ENCODE peak calls at places on chromosomes 6 and 20, in four cellular contexts. M is HepG2, L is H1, B is GM12878. V is an unnamed sample.
A peak's percentile ranks its signal among the peaks of the same experiment; 100 is the strongest.

GRCh38 chr6:134176283-134176975 is 124.0 kb upstream of the SLC2A12 start:
- DNase-seq in B (no peak), L (no peak), M (no peak), V (no peak)

GRCh38 chr20:62143976-62144825 is 632 bp downstream of the SS18L1 start:
- DNase-seq in B (no peak), M (peak; percentile 42), L (no peak), V (peak; percentile 48)

GRCh38 chr20:32140603-32141002 is 31.1 kb downstream of the TM9SF4 start:
- DNase-seq in M (no peak), B (no peak), L (no peak), V (no peak)

GRCh38 chr6:159875194-159875593 is 15.6 kb upstream of the MAS1 start:
- DNase-seq in B (peak; percentile 24), M (peak; percentile 75), L (no peak), V (no peak)

GRCh38 chr6:162541019-162541601 is 186.5 kb downstream of the PRKN start:
- DNase-seq in B (no peak), M (no peak), L (no peak), V (no peak)

GRCh38 chr20:24473435-24473834 is 4.0 kb downstream of the SYNDIG1 start:
- DNase-seq in M (no peak), B (no peak), L (no peak), V (no peak)

GRCh38 chr6:32517654-32518445 is 12.2 kb downstream of the HLA-DRB5 start:
- DNase-seq in B (no peak), M (no peak), L (no peak), V (no peak)

GRCh38 chr6:70531133-70531532 is 35.6 kb upstream of the SDHAF4 start:
- DNase-seq in L (no peak), B (peak; percentile 4), M (no peak), V (no peak)

GRCh38 chr20:41118632-41119031 is 18.7 kb upstream of the PLCG1 start:
- DNase-seq in B (no peak), M (no peak), L (no peak), V (no peak)

GRCh38 chr20:10861086-10861485 is 187.3 kb upstream of the JAG1 start:
- DNase-seq in B (no peak), M (no peak), L (no peak), V (no peak)

DNA sequence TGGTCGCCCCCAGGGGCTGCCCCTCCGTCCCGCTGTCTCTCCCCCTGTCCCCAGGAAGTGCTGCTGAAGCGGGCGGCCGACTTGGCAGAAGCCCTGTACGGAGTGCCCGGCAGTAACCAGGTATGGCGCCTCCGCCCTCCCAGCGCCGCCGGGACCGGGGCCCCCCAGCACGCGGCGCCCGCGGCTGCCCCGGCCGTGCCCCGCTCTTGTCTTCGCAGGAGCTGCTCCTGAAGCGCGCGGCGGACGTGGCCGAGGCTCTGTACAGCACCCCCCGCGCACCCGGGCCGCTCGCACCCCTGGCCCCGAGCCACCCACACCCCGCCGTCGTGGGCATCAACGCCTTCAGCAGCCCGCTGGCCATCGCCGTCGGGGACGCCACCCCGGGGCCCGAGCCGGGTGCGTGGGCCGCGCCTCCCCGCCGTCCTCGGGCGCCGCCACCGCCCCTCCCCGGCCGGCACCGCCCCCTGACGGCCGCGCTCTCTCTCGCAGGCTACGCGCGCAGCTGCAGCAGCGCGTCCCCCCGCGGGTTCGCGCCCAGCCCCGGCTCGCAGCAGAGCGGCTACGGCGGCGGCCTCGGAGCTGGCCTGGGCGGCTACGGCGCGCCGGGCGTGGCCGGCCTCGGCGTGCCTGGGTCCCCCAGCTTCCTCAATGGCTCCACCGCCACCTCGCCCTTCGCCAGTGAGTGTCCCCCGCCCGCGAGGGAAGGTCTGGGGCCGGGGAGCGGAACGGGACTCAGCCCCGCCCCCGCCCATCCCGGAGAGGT is 48.4 kb downstream of the CPXM1 start:
- DNase-seq in B (no peak), L (no peak), M (no peak), V (peak; percentile 58)
- H3K27ac ChIP-seq in B (no peak overlapping the region), L (no peak overlapping the region), M (no peak overlapping the region), V (no peak overlapping the region)

DNA sequence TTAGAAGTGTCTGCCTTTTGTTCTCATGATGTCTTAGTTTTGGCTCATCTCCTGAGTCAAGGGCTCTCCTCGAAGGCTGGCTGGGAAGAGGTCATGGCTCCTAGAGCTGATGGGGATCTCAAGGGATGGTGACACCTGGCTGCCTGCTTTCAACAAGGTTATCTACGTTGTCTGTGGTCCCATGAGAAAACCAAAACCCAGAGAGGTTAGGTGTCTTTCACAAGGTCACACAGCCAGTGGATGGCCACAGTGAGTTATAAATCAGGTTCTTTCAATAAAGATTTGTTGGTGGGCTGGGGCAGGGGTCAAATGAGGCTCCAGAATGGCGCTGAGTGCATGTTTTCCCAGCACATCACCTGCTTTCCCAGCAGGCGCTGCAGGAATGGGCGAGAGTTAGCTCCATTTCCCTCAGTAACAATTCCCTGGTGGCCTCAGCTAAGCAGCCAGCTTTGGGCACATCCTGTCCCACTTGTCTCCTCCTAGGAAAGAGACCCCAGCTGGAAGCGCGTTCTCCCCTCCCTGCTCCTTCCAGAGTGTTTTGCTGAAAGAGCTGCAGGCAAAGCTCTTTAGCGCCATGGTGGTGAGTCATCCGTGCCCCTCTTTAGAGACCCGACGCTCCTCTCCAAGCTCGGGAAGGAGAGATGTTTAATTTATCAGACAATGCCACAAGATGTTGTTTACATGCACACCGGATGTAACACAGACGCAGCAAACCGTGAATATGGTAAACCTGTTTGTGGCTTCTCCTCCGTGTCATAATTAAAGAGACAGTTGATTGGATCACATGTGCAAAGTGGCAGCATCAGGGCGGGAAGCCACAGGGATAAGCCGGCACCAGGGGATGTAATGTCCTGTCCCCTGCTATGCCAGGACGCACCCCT is 109.7 kb downstream of the LRFN2 start:
- DNase-seq in M (no peak), L (peak; percentile 25), B (no peak), V (no peak)
- TF ChIP-seq SP1 in M (no peak), L (no peak), B (no peak), V (no peak)

DNA sequence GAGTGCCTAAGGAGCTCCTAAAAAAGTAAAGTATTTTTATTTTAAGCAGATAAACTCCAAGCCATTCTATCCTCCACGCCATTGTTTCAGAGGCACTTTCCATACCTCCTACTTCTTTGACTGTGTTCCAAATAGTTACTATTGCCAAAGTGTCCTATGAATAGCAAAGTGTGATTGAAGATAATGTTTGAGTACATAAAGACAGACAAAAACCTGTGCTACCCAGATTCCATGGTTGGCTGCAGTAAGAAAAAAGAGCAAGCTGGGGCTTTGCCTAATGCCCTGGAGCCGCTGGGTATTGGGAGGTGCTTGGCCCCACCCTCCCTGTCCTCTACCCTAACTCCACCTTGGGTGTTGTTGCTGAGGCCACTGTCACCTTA is 5.2 kb upstream of the MBOAT1 start:
- DNase-seq in L (no peak), M (no peak), B (no peak), V (no peak)
- TF ChIP-seq CREB1 in L (no peak), M (no peak), B (no peak), V (no peak)

DNA sequence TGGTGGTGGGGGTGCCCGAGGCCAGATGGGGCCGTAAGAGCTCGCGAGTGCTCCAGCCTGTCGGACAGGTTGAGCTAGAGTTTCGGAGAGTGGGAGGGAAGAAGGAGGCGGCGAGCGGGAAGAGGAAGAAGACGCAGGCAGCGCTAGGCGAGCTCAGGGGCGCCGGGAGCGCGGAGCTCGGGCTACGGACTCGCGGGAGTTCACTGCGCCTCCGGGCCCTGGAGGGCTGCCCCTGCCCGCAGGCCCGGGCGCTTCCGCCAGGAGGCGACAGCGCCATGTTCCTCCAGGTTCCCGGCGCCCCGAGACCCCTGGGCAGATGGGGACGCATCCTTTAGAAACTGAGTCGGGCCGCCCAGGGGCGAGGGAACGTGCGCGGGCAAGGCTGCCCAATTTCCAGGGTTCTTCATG is 984 bp downstream of the TFAP2C start:
- DNase-seq in M (no peak), B (no peak), L (peak; percentile 54), V (peak; percentile 39)
- H3K27ac ChIP-seq in M (no peak overlapping the region), B (no peak overlapping the region), L (no peak overlapping the region), V (no peak overlapping the region)

DNA sequence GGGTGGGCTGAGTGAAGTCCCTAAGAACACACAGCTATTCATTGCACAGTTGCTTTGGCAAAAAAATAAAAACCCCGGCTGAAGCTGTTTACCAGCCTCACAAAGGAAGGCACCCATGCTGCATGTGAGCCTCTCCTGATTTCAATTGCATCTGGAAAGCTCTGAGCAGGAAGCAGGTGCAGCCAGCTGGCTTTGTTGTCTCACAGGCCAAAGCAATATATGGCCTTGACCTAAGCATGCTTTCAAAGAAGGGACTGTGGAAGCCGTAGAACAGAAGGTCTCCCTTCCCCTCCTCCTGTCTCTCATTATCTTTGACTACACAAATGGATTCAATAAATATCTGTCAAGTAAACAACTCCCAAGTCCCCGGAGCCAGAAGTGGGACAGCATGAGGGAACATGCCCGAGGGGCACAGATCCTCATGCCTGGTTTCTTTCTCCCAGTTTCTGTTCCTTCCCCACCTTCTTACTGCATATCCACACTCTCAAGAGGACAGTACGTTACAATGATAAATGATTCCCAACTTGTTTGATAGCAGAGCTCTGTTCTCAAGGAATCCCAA is 57.2 kb upstream of the PCSK2 start:
- DNase-seq in L (no peak), B (no peak), M (peak; percentile 25), V (no peak)
- TF ChIP-seq SP1 in L (no peak), B (no peak), M (no peak), V (no peak)

DNA sequence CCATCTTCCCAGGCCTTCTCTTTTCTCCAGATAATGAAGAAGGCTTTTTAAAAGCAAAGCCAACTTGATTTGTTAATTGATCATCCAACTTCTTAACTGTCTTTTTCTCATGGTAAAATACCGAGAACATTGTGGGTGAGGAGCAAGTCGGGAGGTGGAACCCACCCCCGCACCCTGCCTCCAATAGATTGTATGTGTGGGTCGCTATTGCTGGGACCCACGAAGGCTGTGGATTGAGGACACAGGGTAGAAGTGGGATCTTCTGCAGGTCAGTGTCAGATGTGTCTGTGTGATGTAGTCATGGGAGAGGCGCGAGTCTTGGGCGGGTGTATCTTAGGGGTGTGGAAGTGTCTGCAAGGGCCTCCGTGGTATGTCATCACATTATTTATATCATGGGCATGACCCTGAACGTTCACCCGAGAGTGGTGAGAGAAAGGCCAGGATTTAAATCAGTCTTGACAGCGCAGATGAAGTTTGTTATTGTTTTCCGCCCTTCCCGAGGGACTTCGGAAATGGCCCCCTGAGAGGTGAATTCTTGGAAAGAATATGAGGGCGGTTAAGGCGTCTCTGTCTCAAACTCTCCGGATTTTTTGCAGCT is 505 bp upstream of the PAQR8 start:
- DNase-seq in L (no peak), B (no peak), M (no peak), V (peak; percentile 29)
- TF ChIP-seq CREB1 in L (no peak), B (no peak), M (peak; percentile 21), V (no peak)

GRCh38 chr6:112243861-112244415 is 10.4 kb downstream of the LAMA4 start:
- DNase-seq in B (no peak), L (no peak), M (no peak), V (no peak)

GRCh38 chr6:112245511-112246203 is 8.7 kb downstream of the LAMA4 start:
- DNase-seq in M (no peak), B (no peak), L (no peak), V (no peak)

GRCh38 chr6:112237644-112238043 is 16.7 kb downstream of the LAMA4 start:
- DNase-seq in M (no peak), B (no peak), L (no peak), V (no peak)

GRCh38 chr6:112244428-112244827 is 9.9 kb downstream of the LAMA4 start:
- DNase-seq in M (no peak), L (no peak), B (no peak), V (no peak)

DNA sequence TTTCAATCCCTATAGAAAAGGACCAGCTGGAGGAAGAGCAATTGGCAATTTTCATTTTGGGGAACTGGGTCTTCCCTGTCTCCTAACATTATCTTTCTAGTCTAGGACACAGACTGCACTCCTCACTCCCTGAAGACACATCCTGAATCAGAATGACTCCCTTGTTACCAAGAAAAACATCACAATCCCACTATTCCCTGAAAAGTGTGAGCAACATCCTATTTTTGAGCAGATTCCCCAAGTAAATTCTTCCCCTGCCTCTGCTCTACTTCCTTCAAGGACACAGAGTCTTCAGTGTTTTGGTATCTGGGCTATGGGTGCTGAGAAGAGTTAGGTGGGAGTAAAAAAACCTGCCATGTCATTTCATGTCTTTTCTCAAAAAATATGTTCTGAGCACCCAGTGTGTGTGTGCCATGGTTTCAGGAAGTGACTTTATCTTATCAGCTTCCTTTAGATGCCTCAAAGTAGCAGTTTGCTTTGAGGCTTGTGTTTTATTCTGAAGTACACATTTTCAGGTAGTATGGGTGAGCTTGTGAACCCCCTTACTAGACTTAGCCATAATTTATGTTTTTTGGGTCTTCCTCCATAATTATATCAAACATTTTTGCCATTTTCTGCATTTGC is 12.4 kb downstream of the LAMA4 start:
- DNase-seq in M (no peak), L (no peak), B (no peak), V (no peak)
- H3K27ac ChIP-seq in M (no peak overlapping the region), L (no peak overlapping the region), B (no peak overlapping the region), V (no peak overlapping the region)

V was measured in K562.